ENCODE peak calls at places on chromosomes 12 and 14, in nine cellular contexts. One of them, this sample, is unnamed.

GRCh38 chr12:65725376-65725775 is 98.9 kb upstream of the HMGA2 start:
- DNase-seq in HEK293T: no peak
- DNase-seq in HepG2: no peak
- DNase-seq in A549: no peak
- DNase-seq in activated CD4-positive, alpha-beta T cell treated with anti-CD3 and anti-CD28 coated beads for 48 hours: no peak
- DNase-seq in erythroblast: no peak
- DNase-seq in T follicular helper cell: no peak
- DNase-seq in Calu3: no peak
- DNase-seq in GM20000: no peak
- DNase-seq in this sample: no peak

GRCh38 chr14:68942281-68943035 is 36.6 kb downstream of the ACTN1 start:
- DNase-seq in HEK293T: no peak
- DNase-seq in HepG2: no peak
- DNase-seq in A549: no peak
- DNase-seq in activated CD4-positive, alpha-beta T cell treated with anti-CD3 and anti-CD28 coated beads for 48 hours: no peak
- DNase-seq in erythroblast: no peak
- DNase-seq in T follicular helper cell: no peak
- DNase-seq in Calu3: no peak
- DNase-seq in GM20000: no peak
- DNase-seq in this sample: no peak

GRCh38 chr12:123223241-123223668 is 9.7 kb downstream of the MPHOSPH9 start:
- DNase-seq in HEK293T: no peak
- DNase-seq in HepG2: no peak
- DNase-seq in A549: no peak
- DNase-seq in activated CD4-positive, alpha-beta T cell treated with anti-CD3 and anti-CD28 coated beads for 48 hours: peak
- DNase-seq in erythroblast: no peak
- DNase-seq in T follicular helper cell: peak
- DNase-seq in Calu3: no peak
- DNase-seq in GM20000: peak
- DNase-seq in this sample: peak

GRCh38 chr14:58640959-58641358 is 3.2 kb downstream of the DACT1 start:
- DNase-seq in HEK293T: no peak
- DNase-seq in HepG2: no peak
- DNase-seq in A549: no peak
- DNase-seq in activated CD4-positive, alpha-beta T cell treated with anti-CD3 and anti-CD28 coated beads for 48 hours: no peak
- DNase-seq in erythroblast: no peak
- DNase-seq in T follicular helper cell: no peak
- DNase-seq in Calu3: no peak
- DNase-seq in GM20000: no peak
- DNase-seq in this sample: no peak

GRCh38 chr12:116718578-116719454 is 19.1 kb downstream of the SPRING1 start:
- DNase-seq in HEK293T: no peak
- DNase-seq in HepG2: no peak
- DNase-seq in A549: no peak
- DNase-seq in activated CD4-positive, alpha-beta T cell treated with anti-CD3 and anti-CD28 coated beads for 48 hours: no peak
- DNase-seq in erythroblast: no peak
- DNase-seq in T follicular helper cell: no peak
- DNase-seq in Calu3: no peak
- DNase-seq in GM20000: no peak
- DNase-seq in this sample: no peak

GRCh38 chr14:50082784-50083466 is 33.4 kb downstream of the VCPKMT start:
- DNase-seq in HEK293T: no peak
- DNase-seq in HepG2: no peak
- DNase-seq in A549: no peak
- DNase-seq in activated CD4-positive, alpha-beta T cell treated with anti-CD3 and anti-CD28 coated beads for 48 hours: peak
- DNase-seq in erythroblast: no peak
- DNase-seq in T follicular helper cell: peak
- DNase-seq in Calu3: no peak
- DNase-seq in GM20000: peak
- DNase-seq in this sample: peak

GRCh38 chr12:75724913-75725312 is 213.5 kb upstream of the KRR1 start:
- DNase-seq in HEK293T: no peak
- DNase-seq in HepG2: peak
- DNase-seq in A549: peak
- DNase-seq in activated CD4-positive, alpha-beta T cell treated with anti-CD3 and anti-CD28 coated beads for 48 hours: no peak
- DNase-seq in erythroblast: no peak
- DNase-seq in T follicular helper cell: no peak
- DNase-seq in Calu3: peak
- DNase-seq in GM20000: no peak
- DNase-seq in this sample: no peak

GRCh38 chr14:62269204-62269603 is 507.0 kb downstream of the SNAPC1 start:
- DNase-seq in HEK293T: no peak
- DNase-seq in HepG2: no peak
- DNase-seq in A549: no peak
- DNase-seq in activated CD4-positive, alpha-beta T cell treated with anti-CD3 and anti-CD28 coated beads for 48 hours: peak
- DNase-seq in erythroblast: no peak
- DNase-seq in T follicular helper cell: no peak
- DNase-seq in Calu3: no peak
- DNase-seq in GM20000: no peak
- DNase-seq in this sample: no peak

GRCh38 chr14:85579957-85580356 is 50.0 kb downstream of the FLRT2 start:
- DNase-seq in HEK293T: no peak
- DNase-seq in HepG2: no peak
- DNase-seq in A549: no peak
- DNase-seq in activated CD4-positive, alpha-beta T cell treated with anti-CD3 and anti-CD28 coated beads for 48 hours: no peak
- DNase-seq in erythroblast: no peak
- DNase-seq in T follicular helper cell: no peak
- DNase-seq in Calu3: no peak
- DNase-seq in GM20000: no peak
- DNase-seq in this sample: no peak

GRCh38 chr14:43399289-43399688 is 1107.8 kb downstream of the FSCB start:
- DNase-seq in HEK293T: no peak
- DNase-seq in HepG2: no peak
- DNase-seq in A549: no peak
- DNase-seq in activated CD4-positive, alpha-beta T cell treated with anti-CD3 and anti-CD28 coated beads for 48 hours: no peak
- DNase-seq in erythroblast: no peak
- DNase-seq in T follicular helper cell: no peak
- DNase-seq in Calu3: no peak
- DNase-seq in GM20000: no peak
- DNase-seq in this sample: no peak

GRCh38 chr12:18148961-18149360 is 59.0 kb upstream of the RERGL start:
- DNase-seq in HEK293T: no peak
- DNase-seq in HepG2: no peak
- DNase-seq in A549: no peak
- DNase-seq in activated CD4-positive, alpha-beta T cell treated with anti-CD3 and anti-CD28 coated beads for 48 hours: no peak
- DNase-seq in erythroblast: no peak
- DNase-seq in T follicular helper cell: no peak
- DNase-seq in Calu3: peak
- DNase-seq in GM20000: no peak
- DNase-seq in this sample: no peak

GRCh38 chr14:93538411-93538810 is 107.7 kb downstream of the UNC79 start:
- DNase-seq in HEK293T: peak
- DNase-seq in HepG2: no peak
- DNase-seq in A549: no peak
- DNase-seq in activated CD4-positive, alpha-beta T cell treated with anti-CD3 and anti-CD28 coated beads for 48 hours: peak
- DNase-seq in erythroblast: peak
- DNase-seq in T follicular helper cell: no peak
- DNase-seq in Calu3: peak
- DNase-seq in GM20000: no peak
- DNase-seq in this sample: no peak

GRCh38 chr14:89061696-89062095 is 237.2 kb downstream of the TTC8 start:
- DNase-seq in HEK293T: no peak
- DNase-seq in HepG2: no peak
- DNase-seq in A549: no peak
- DNase-seq in activated CD4-positive, alpha-beta T cell treated with anti-CD3 and anti-CD28 coated beads for 48 hours: no peak
- DNase-seq in erythroblast: no peak
- DNase-seq in T follicular helper cell: no peak
- DNase-seq in Calu3: no peak
- DNase-seq in GM20000: no peak
- DNase-seq in this sample: no peak

GRCh38 chr14:68977741-68978549 is 1.2 kb downstream of the ACTN1 start:
- DNase-seq in HEK293T: peak
- DNase-seq in HepG2: no peak
- DNase-seq in A549: peak
- DNase-seq in activated CD4-positive, alpha-beta T cell treated with anti-CD3 and anti-CD28 coated beads for 48 hours: peak
- DNase-seq in erythroblast: peak
- DNase-seq in T follicular helper cell: peak
- DNase-seq in Calu3: peak
- DNase-seq in GM20000: peak
- DNase-seq in this sample: peak

GRCh38 chr14:22002860-22003284 is 329.3 kb upstream of the OR4E1 start:
- DNase-seq in HEK293T: peak
- DNase-seq in HepG2: no peak
- DNase-seq in A549: no peak
- DNase-seq in activated CD4-positive, alpha-beta T cell treated with anti-CD3 and anti-CD28 coated beads for 48 hours: peak
- DNase-seq in erythroblast: peak
- DNase-seq in T follicular helper cell: peak
- DNase-seq in Calu3: peak
- DNase-seq in GM20000: no peak
- DNase-seq in this sample: peak

GRCh38 chr14:71602524-71602923 is 329.7 kb upstream of the RGS6 start:
- DNase-seq in HEK293T: no peak
- DNase-seq in HepG2: no peak
- DNase-seq in A549: no peak
- DNase-seq in activated CD4-positive, alpha-beta T cell treated with anti-CD3 and anti-CD28 coated beads for 48 hours: no peak
- DNase-seq in erythroblast: no peak
- DNase-seq in T follicular helper cell: no peak
- DNase-seq in Calu3: no peak
- DNase-seq in GM20000: no peak
- DNase-seq in this sample: no peak

GRCh38 chr12:75641031-75641780 is 129.8 kb upstream of the KRR1 start:
- DNase-seq in HEK293T: no peak
- DNase-seq in HepG2: no peak
- DNase-seq in A549: peak
- DNase-seq in activated CD4-positive, alpha-beta T cell treated with anti-CD3 and anti-CD28 coated beads for 48 hours: peak
- DNase-seq in erythroblast: no peak
- DNase-seq in T follicular helper cell: no peak
- DNase-seq in Calu3: peak
- DNase-seq in GM20000: peak
- DNase-seq in this sample: peak

GRCh38 chr14:102415671-102416070 is 52.9 kb downstream of the TECPR2 start:
- DNase-seq in HEK293T: no peak
- DNase-seq in HepG2: no peak
- DNase-seq in A549: no peak
- DNase-seq in activated CD4-positive, alpha-beta T cell treated with anti-CD3 and anti-CD28 coated beads for 48 hours: no peak
- DNase-seq in erythroblast: no peak
- DNase-seq in T follicular helper cell: no peak
- DNase-seq in Calu3: no peak
- DNase-seq in GM20000: no peak
- DNase-seq in this sample: no peak

GRCh38 chr14:92586001-92586947 is 72.7 kb downstream of the RIN3 start:
- DNase-seq in HEK293T: no peak
- DNase-seq in HepG2: no peak
- DNase-seq in A549: no peak
- DNase-seq in activated CD4-positive, alpha-beta T cell treated with anti-CD3 and anti-CD28 coated beads for 48 hours: no peak
- DNase-seq in erythroblast: no peak
- DNase-seq in T follicular helper cell: no peak
- DNase-seq in Calu3: no peak
- DNase-seq in GM20000: peak
- DNase-seq in this sample: no peak

GRCh38 chr14:96160913-96161310 is 43.7 kb upstream of the BDKRB2 start:
- DNase-seq in HEK293T: no peak
- DNase-seq in HepG2: no peak
- DNase-seq in A549: no peak
- DNase-seq in activated CD4-positive, alpha-beta T cell treated with anti-CD3 and anti-CD28 coated beads for 48 hours: no peak
- DNase-seq in erythroblast: no peak
- DNase-seq in T follicular helper cell: no peak
- DNase-seq in Calu3: no peak
- DNase-seq in GM20000: no peak
- DNase-seq in this sample: no peak

GRCh38 chr12:52791271-52792184 is 4.4 kb downstream of the KRT3 start:
- DNase-seq in HEK293T: no peak
- DNase-seq in HepG2: no peak
- DNase-seq in A549: no peak
- DNase-seq in activated CD4-positive, alpha-beta T cell treated with anti-CD3 and anti-CD28 coated beads for 48 hours: no peak
- DNase-seq in erythroblast: no peak
- DNase-seq in T follicular helper cell: no peak
- DNase-seq in Calu3: no peak
- DNase-seq in GM20000: no peak
- DNase-seq in this sample: no peak

GRCh38 chr12:112170376-112170775 is 45.0 kb downstream of the TRAFD1 start:
- DNase-seq in HEK293T: peak
- DNase-seq in HepG2: no peak
- DNase-seq in A549: peak
- DNase-seq in activated CD4-positive, alpha-beta T cell treated with anti-CD3 and anti-CD28 coated beads for 48 hours: peak
- DNase-seq in erythroblast: peak
- DNase-seq in T follicular helper cell: no peak
- DNase-seq in Calu3: peak
- DNase-seq in GM20000: peak
- DNase-seq in this sample: no peak

GRCh38 chr14:83765200-83765599 is 1764.7 kb upstream of the FLRT2 start:
- DNase-seq in HEK293T: no peak
- DNase-seq in HepG2: no peak
- DNase-seq in A549: no peak
- DNase-seq in activated CD4-positive, alpha-beta T cell treated with anti-CD3 and anti-CD28 coated beads for 48 hours: no peak
- DNase-seq in erythroblast: no peak
- DNase-seq in T follicular helper cell: no peak
- DNase-seq in Calu3: no peak
- DNase-seq in GM20000: no peak
- DNase-seq in this sample: no peak

GRCh38 chr14:68762944-68763831 is 29.7 kb downstream of the ZFP36L1 start:
- DNase-seq in HEK293T: peak
- DNase-seq in HepG2: peak
- DNase-seq in A549: no peak
- DNase-seq in activated CD4-positive, alpha-beta T cell treated with anti-CD3 and anti-CD28 coated beads for 48 hours: no peak
- DNase-seq in erythroblast: peak
- DNase-seq in T follicular helper cell: no peak
- DNase-seq in Calu3: no peak
- DNase-seq in GM20000: no peak
- DNase-seq in this sample: no peak

GRCh38 chr12:6567112-6567680 is 895 bp downstream of the NOP2 start:
- DNase-seq in HEK293T: no peak
- DNase-seq in HepG2: no peak
- DNase-seq in A549: peak
- DNase-seq in activated CD4-positive, alpha-beta T cell treated with anti-CD3 and anti-CD28 coated beads for 48 hours: no peak
- DNase-seq in erythroblast: no peak
- DNase-seq in T follicular helper cell: no peak
- DNase-seq in Calu3: no peak
- DNase-seq in GM20000: no peak
- DNase-seq in this sample: no peak

GRCh38 chr12:12979731-12980259 is 20.3 kb downstream of the HEBP1 start:
- DNase-seq in HEK293T: no peak
- DNase-seq in HepG2: no peak
- DNase-seq in A549: peak
- DNase-seq in activated CD4-positive, alpha-beta T cell treated with anti-CD3 and anti-CD28 coated beads for 48 hours: no peak
- DNase-seq in erythroblast: no peak
- DNase-seq in T follicular helper cell: no peak
- DNase-seq in Calu3: no peak
- DNase-seq in GM20000: no peak
- DNase-seq in this sample: no peak

GRCh38 chr14:24576178-24576577 is at the start of gene CTSG:
- DNase-seq in HEK293T: no peak
- DNase-seq in HepG2: no peak
- DNase-seq in A549: no peak
- DNase-seq in activated CD4-positive, alpha-beta T cell treated with anti-CD3 and anti-CD28 coated beads for 48 hours: no peak
- DNase-seq in erythroblast: no peak
- DNase-seq in T follicular helper cell: no peak
- DNase-seq in Calu3: no peak
- DNase-seq in GM20000: no peak
- DNase-seq in this sample: no peak